ENCODE peak calls at places on chromosomes 7 and 10, in four cellular contexts. K is activated naive CD4-positive, alpha-beta T cell; J is foreskin fibroblast; T is AG04450. L is an unnamed sample.
A peak's percentile ranks its signal among the peaks of the same experiment; 100 is the strongest.

GRCh38 chr7:13047061-13047460 is 359.6 kb downstream of the ARL4A start:
- DNase-seq in T (no peak), K (no peak), J (no peak), L (no peak)

GRCh38 chr10:76651148-76651547 is 986.5 kb downstream of the KCNMA1 start:
- DNase-seq in T (no peak), K (no peak), J (peak; percentile 33), L (no peak)

GRCh38 chr10:77864151-77864851 is 62.3 kb downstream of the DLG5 start:
- DNase-seq in T (no peak), K (no peak), J (no peak), L (no peak)

GRCh38 chr10:6204341-6205191 is 1.8 kb downstream of the PFKFB3 start:
- DNase-seq in K (no peak), J (peak; percentile 89), T (no peak), L (no peak)

GRCh38 chr10:8539056-8539455 is 484.6 kb downstream of the GATA3 start:
- DNase-seq in K (no peak), T (no peak), J (no peak), L (no peak)

GRCh38 chr10:133326745-133327650 is 9.7 kb downstream of the CALY start:
- DNase-seq in T (no peak), J (peak; percentile 53), K (no peak), L (no peak)

GRCh38 chr10:43671659-43672555 is 23.2 kb upstream of the ZNF32 start:
- DNase-seq in J (peak; percentile 82), T (no peak), K (no peak), L (no peak)

GRCh38 chr7:102286237-102287081 is at the start of gene SH2B2:
- DNase-seq in T (no peak), J (peak; percentile 82), K (no peak), L (peak; percentile 54)

GRCh38 chr10:48490576-48491345 is 114.1 kb downstream of the ARHGAP22 start:
- DNase-seq in J (no peak), T (no peak), K (no peak), L (no peak)

GRCh38 chr7:122572706-122573105 is 126.2 kb downstream of the RNF133 start:
- DNase-seq in J (no peak), K (no peak), T (no peak), L (no peak)

GRCh38 chr10:60042959-60043358 is 136.6 kb upstream of the CCDC6 start:
- DNase-seq in T (no peak), K (no peak), J (no peak), L (no peak)

GRCh38 chr10:1084011-1084950 is 28.1 kb downstream of the WDR37 start:
- DNase-seq in T (no peak), K (no peak), J (no peak), L (no peak)

GRCh38 chr10:69446650-69447151 is 4.6 kb upstream of the TSPAN15 start:
- DNase-seq in K (no peak), J (peak; percentile 72), T (peak; percentile 37), L (no peak)

GRCh38 chr7:1676550-1677071 is 6.5 kb downstream of the ELFN1 start:
- DNase-seq in J (no peak), K (no peak), T (no peak), L (no peak)

GRCh38 chr7:79806161-79806734 is 328.4 kb upstream of the GNAI1 start:
- DNase-seq in J (peak; percentile 57), T (no peak), K (no peak), L (no peak)

GRCh38 chr10:132608511-132609195 is 71.1 kb downstream of the INPP5A start:
- DNase-seq in T (no peak), K (no peak), J (no peak), L (peak; percentile 18)

L was measured in omental fat pad.